ENCODE peak calls at places on chromosomes 4 and X, in eight cellular contexts. One of them, this sample, is unnamed.

GRCh38 chr4:159023741-159024140 is 79.1 kb upstream of the RAPGEF2 start:
- DNase-seq in nephron progenitor cell: no peak
- DNase-seq in natural killer cell treated with Interleukin-12 subunit alpha and Interleukin-12 subunit beta and Interleukin-15 and Interleukin-18, amount 100 ng/mL, for 72 hours: no peak
- DNase-seq in T-helper 2 cell: no peak
- DNase-seq in NCI-H2081: no peak
- DNase-seq in activated naive CD4-positive, alpha-beta T cell treated with anti-CD3 and anti-CD28 coated beads, Interleukin-2, amount 10 ng/mL, durations not matched to agents 7 days and 5 days: no peak
- DNase-seq in T-helper 1 cell: no peak
- DNase-seq in amygdala: no peak
- DNase-seq in this sample: no peak

GRCh38 chr4:188976644-188977115 is 837.4 kb downstream of the TRIML1 start:
- DNase-seq in NCI-H2081: peak
- DNase-seq in activated naive CD4-positive, alpha-beta T cell treated with anti-CD3 and anti-CD28 coated beads, Interleukin-2, amount 10 ng/mL, durations not matched to agents 7 days and 5 days: no peak
- DNase-seq in natural killer cell treated with Interleukin-12 subunit alpha and Interleukin-12 subunit beta and Interleukin-15 and Interleukin-18, amount 100 ng/mL, for 72 hours: no peak
- DNase-seq in nephron progenitor cell: peak
- DNase-seq in T-helper 1 cell: no peak
- DNase-seq in T-helper 2 cell: no peak
- DNase-seq in amygdala: no peak
- DNase-seq in this sample: peak

GRCh38 chr4:148648599-148648998 is 206.4 kb upstream of the NR3C2 start:
- DNase-seq in activated naive CD4-positive, alpha-beta T cell treated with anti-CD3 and anti-CD28 coated beads, Interleukin-2, amount 10 ng/mL, durations not matched to agents 7 days and 5 days: no peak
- DNase-seq in nephron progenitor cell: peak
- DNase-seq in T-helper 2 cell: no peak
- DNase-seq in NCI-H2081: no peak
- DNase-seq in amygdala: no peak
- DNase-seq in natural killer cell treated with Interleukin-12 subunit alpha and Interleukin-12 subunit beta and Interleukin-15 and Interleukin-18, amount 100 ng/mL, for 72 hours: no peak
- DNase-seq in T-helper 1 cell: no peak
- DNase-seq in this sample: no peak

GRCh38 chr4:3262208-3263052 is 13.5 kb downstream of the MSANTD1 start:
- DNase-seq in amygdala: no peak
- DNase-seq in T-helper 1 cell: no peak
- DNase-seq in NCI-H2081: no peak
- DNase-seq in activated naive CD4-positive, alpha-beta T cell treated with anti-CD3 and anti-CD28 coated beads, Interleukin-2, amount 10 ng/mL, durations not matched to agents 7 days and 5 days: peak
- DNase-seq in natural killer cell treated with Interleukin-12 subunit alpha and Interleukin-12 subunit beta and Interleukin-15 and Interleukin-18, amount 100 ng/mL, for 72 hours: no peak
- DNase-seq in nephron progenitor cell: no peak
- DNase-seq in T-helper 2 cell: no peak
- DNase-seq in this sample: no peak

GRCh38 chrX:53265771-53266170 is 15.6 kb downstream of the IQSEC2 start:
- DNase-seq in T-helper 1 cell: no peak
- DNase-seq in NCI-H2081: no peak
- DNase-seq in T-helper 2 cell: no peak
- DNase-seq in natural killer cell treated with Interleukin-12 subunit alpha and Interleukin-12 subunit beta and Interleukin-15 and Interleukin-18, amount 100 ng/mL, for 72 hours: no peak
- DNase-seq in activated naive CD4-positive, alpha-beta T cell treated with anti-CD3 and anti-CD28 coated beads, Interleukin-2, amount 10 ng/mL, durations not matched to agents 7 days and 5 days: no peak
- DNase-seq in nephron progenitor cell: no peak
- DNase-seq in amygdala: no peak
- DNase-seq in this sample: peak

GRCh38 chr4:89055157-89056080 is 1.6 kb downstream of the FAM13A start:
- DNase-seq in natural killer cell treated with Interleukin-12 subunit alpha and Interleukin-12 subunit beta and Interleukin-15 and Interleukin-18, amount 100 ng/mL, for 72 hours: no peak
- DNase-seq in nephron progenitor cell: no peak
- DNase-seq in T-helper 2 cell: no peak
- DNase-seq in NCI-H2081: no peak
- DNase-seq in activated naive CD4-positive, alpha-beta T cell treated with anti-CD3 and anti-CD28 coated beads, Interleukin-2, amount 10 ng/mL, durations not matched to agents 7 days and 5 days: no peak
- DNase-seq in T-helper 1 cell: no peak
- DNase-seq in amygdala: no peak
- DNase-seq in this sample: no peak

GRCh38 chr4:110533940-110534339 is 58.0 kb downstream of the ENPEP start:
- DNase-seq in amygdala: no peak
- DNase-seq in T-helper 2 cell: no peak
- DNase-seq in NCI-H2081: no peak
- DNase-seq in activated naive CD4-positive, alpha-beta T cell treated with anti-CD3 and anti-CD28 coated beads, Interleukin-2, amount 10 ng/mL, durations not matched to agents 7 days and 5 days: no peak
- DNase-seq in nephron progenitor cell: no peak
- DNase-seq in natural killer cell treated with Interleukin-12 subunit alpha and Interleukin-12 subunit beta and Interleukin-15 and Interleukin-18, amount 100 ng/mL, for 72 hours: no peak
- DNase-seq in T-helper 1 cell: no peak
- DNase-seq in this sample: peak

GRCh38 chr4:167435786-167436185 is 201.5 kb upstream of the SPOCK3 start:
- DNase-seq in activated naive CD4-positive, alpha-beta T cell treated with anti-CD3 and anti-CD28 coated beads, Interleukin-2, amount 10 ng/mL, durations not matched to agents 7 days and 5 days: no peak
- DNase-seq in T-helper 2 cell: no peak
- DNase-seq in T-helper 1 cell: no peak
- DNase-seq in nephron progenitor cell: no peak
- DNase-seq in amygdala: no peak
- DNase-seq in NCI-H2081: no peak
- DNase-seq in natural killer cell treated with Interleukin-12 subunit alpha and Interleukin-12 subunit beta and Interleukin-15 and Interleukin-18, amount 100 ng/mL, for 72 hours: no peak
- DNase-seq in this sample: no peak

GRCh38 chrX:13965531-13965930 is 64.2 kb downstream of the GEMIN8 start:
- DNase-seq in amygdala: peak
- DNase-seq in T-helper 1 cell: no peak
- DNase-seq in NCI-H2081: no peak
- DNase-seq in nephron progenitor cell: no peak
- DNase-seq in activated naive CD4-positive, alpha-beta T cell treated with anti-CD3 and anti-CD28 coated beads, Interleukin-2, amount 10 ng/mL, durations not matched to agents 7 days and 5 days: no peak
- DNase-seq in T-helper 2 cell: no peak
- DNase-seq in natural killer cell treated with Interleukin-12 subunit alpha and Interleukin-12 subunit beta and Interleukin-15 and Interleukin-18, amount 100 ng/mL, for 72 hours: no peak
- DNase-seq in this sample: no peak

GRCh38 chr4:88285235-88285505 is 809 bp upstream of the PPM1K start:
- DNase-seq in amygdala: no peak
- DNase-seq in T-helper 1 cell: no peak
- DNase-seq in nephron progenitor cell: no peak
- DNase-seq in activated naive CD4-positive, alpha-beta T cell treated with anti-CD3 and anti-CD28 coated beads, Interleukin-2, amount 10 ng/mL, durations not matched to agents 7 days and 5 days: no peak
- DNase-seq in natural killer cell treated with Interleukin-12 subunit alpha and Interleukin-12 subunit beta and Interleukin-15 and Interleukin-18, amount 100 ng/mL, for 72 hours: no peak
- DNase-seq in T-helper 2 cell: no peak
- DNase-seq in NCI-H2081: no peak
- DNase-seq in this sample: no peak

GRCh38 chrX:28876901-28877300 is 289.7 kb downstream of the IL1RAPL1 start:
- DNase-seq in natural killer cell treated with Interleukin-12 subunit alpha and Interleukin-12 subunit beta and Interleukin-15 and Interleukin-18, amount 100 ng/mL, for 72 hours: no peak
- DNase-seq in T-helper 2 cell: no peak
- DNase-seq in amygdala: no peak
- DNase-seq in NCI-H2081: no peak
- DNase-seq in activated naive CD4-positive, alpha-beta T cell treated with anti-CD3 and anti-CD28 coated beads, Interleukin-2, amount 10 ng/mL, durations not matched to agents 7 days and 5 days: no peak
- DNase-seq in T-helper 1 cell: no peak
- DNase-seq in nephron progenitor cell: no peak
- DNase-seq in this sample: no peak

GRCh38 chr4:84467601-84468000 is 31.5 kb downstream of the NKX6-1 start:
- DNase-seq in natural killer cell treated with Interleukin-12 subunit alpha and Interleukin-12 subunit beta and Interleukin-15 and Interleukin-18, amount 100 ng/mL, for 72 hours: no peak
- DNase-seq in amygdala: no peak
- DNase-seq in nephron progenitor cell: no peak
- DNase-seq in T-helper 1 cell: no peak
- DNase-seq in T-helper 2 cell: no peak
- DNase-seq in NCI-H2081: no peak
- DNase-seq in activated naive CD4-positive, alpha-beta T cell treated with anti-CD3 and anti-CD28 coated beads, Interleukin-2, amount 10 ng/mL, durations not matched to agents 7 days and 5 days: no peak
- DNase-seq in this sample: no peak

GRCh38 chrX:124098089-124098488 is 136.6 kb downstream of the STAG2 start:
- DNase-seq in T-helper 1 cell: no peak
- DNase-seq in natural killer cell treated with Interleukin-12 subunit alpha and Interleukin-12 subunit beta and Interleukin-15 and Interleukin-18, amount 100 ng/mL, for 72 hours: no peak
- DNase-seq in NCI-H2081: peak
- DNase-seq in activated naive CD4-positive, alpha-beta T cell treated with anti-CD3 and anti-CD28 coated beads, Interleukin-2, amount 10 ng/mL, durations not matched to agents 7 days and 5 days: no peak
- DNase-seq in T-helper 2 cell: no peak
- DNase-seq in nephron progenitor cell: no peak
- DNase-seq in amygdala: no peak
- DNase-seq in this sample: peak

GRCh38 chr4:56658410-56659003 is 22.6 kb downstream of the HOPX start:
- DNase-seq in natural killer cell treated with Interleukin-12 subunit alpha and Interleukin-12 subunit beta and Interleukin-15 and Interleukin-18, amount 100 ng/mL, for 72 hours: no peak
- DNase-seq in nephron progenitor cell: no peak
- DNase-seq in amygdala: no peak
- DNase-seq in activated naive CD4-positive, alpha-beta T cell treated with anti-CD3 and anti-CD28 coated beads, Interleukin-2, amount 10 ng/mL, durations not matched to agents 7 days and 5 days: no peak
- DNase-seq in NCI-H2081: no peak
- DNase-seq in T-helper 1 cell: no peak
- DNase-seq in T-helper 2 cell: no peak
- DNase-seq in this sample: peak

GRCh38 chr4:149768477-149768876 is 47.2 kb downstream of the IQCM start:
- DNase-seq in activated naive CD4-positive, alpha-beta T cell treated with anti-CD3 and anti-CD28 coated beads, Interleukin-2, amount 10 ng/mL, durations not matched to agents 7 days and 5 days: no peak
- DNase-seq in NCI-H2081: no peak
- DNase-seq in T-helper 1 cell: no peak
- DNase-seq in amygdala: no peak
- DNase-seq in T-helper 2 cell: no peak
- DNase-seq in natural killer cell treated with Interleukin-12 subunit alpha and Interleukin-12 subunit beta and Interleukin-15 and Interleukin-18, amount 100 ng/mL, for 72 hours: no peak
- DNase-seq in nephron progenitor cell: no peak
- DNase-seq in this sample: no peak

GRCh38 chrX:54447461-54447860 is 7.3 kb downstream of the TSR2 start:
- DNase-seq in amygdala: no peak
- DNase-seq in T-helper 2 cell: no peak
- DNase-seq in T-helper 1 cell: no peak
- DNase-seq in natural killer cell treated with Interleukin-12 subunit alpha and Interleukin-12 subunit beta and Interleukin-15 and Interleukin-18, amount 100 ng/mL, for 72 hours: no peak
- DNase-seq in activated naive CD4-positive, alpha-beta T cell treated with anti-CD3 and anti-CD28 coated beads, Interleukin-2, amount 10 ng/mL, durations not matched to agents 7 days and 5 days: no peak
- DNase-seq in nephron progenitor cell: no peak
- DNase-seq in NCI-H2081: no peak
- DNase-seq in this sample: peak

GRCh38 chr4:6999172-7000086 is 43.7 kb upstream of the TADA2B start:
- DNase-seq in activated naive CD4-positive, alpha-beta T cell treated with anti-CD3 and anti-CD28 coated beads, Interleukin-2, amount 10 ng/mL, durations not matched to agents 7 days and 5 days: peak
- DNase-seq in nephron progenitor cell: no peak
- DNase-seq in T-helper 2 cell: no peak
- DNase-seq in natural killer cell treated with Interleukin-12 subunit alpha and Interleukin-12 subunit beta and Interleukin-15 and Interleukin-18, amount 100 ng/mL, for 72 hours: no peak
- DNase-seq in T-helper 1 cell: no peak
- DNase-seq in amygdala: no peak
- DNase-seq in NCI-H2081: no peak
- DNase-seq in this sample: no peak

GRCh38 chr4:77263247-77263646 is 106.2 kb downstream of the CCNG2 start:
- DNase-seq in activated naive CD4-positive, alpha-beta T cell treated with anti-CD3 and anti-CD28 coated beads, Interleukin-2, amount 10 ng/mL, durations not matched to agents 7 days and 5 days: no peak
- DNase-seq in NCI-H2081: no peak
- DNase-seq in T-helper 1 cell: no peak
- DNase-seq in T-helper 2 cell: no peak
- DNase-seq in amygdala: no peak
- DNase-seq in natural killer cell treated with Interleukin-12 subunit alpha and Interleukin-12 subunit beta and Interleukin-15 and Interleukin-18, amount 100 ng/mL, for 72 hours: no peak
- DNase-seq in nephron progenitor cell: no peak
- DNase-seq in this sample: peak

GRCh38 chrX:149511081-149511480 is 6.0 kb upstream of the IDS start:
- DNase-seq in activated naive CD4-positive, alpha-beta T cell treated with anti-CD3 and anti-CD28 coated beads, Interleukin-2, amount 10 ng/mL, durations not matched to agents 7 days and 5 days: no peak
- DNase-seq in nephron progenitor cell: no peak
- DNase-seq in amygdala: no peak
- DNase-seq in NCI-H2081: no peak
- DNase-seq in T-helper 1 cell: no peak
- DNase-seq in T-helper 2 cell: no peak
- DNase-seq in natural killer cell treated with Interleukin-12 subunit alpha and Interleukin-12 subunit beta and Interleukin-15 and Interleukin-18, amount 100 ng/mL, for 72 hours: no peak
- DNase-seq in this sample: peak

GRCh38 chr4:61003301-61003700 is 196.8 kb upstream of the ADGRL3 start:
- DNase-seq in T-helper 1 cell: no peak
- DNase-seq in NCI-H2081: no peak
- DNase-seq in T-helper 2 cell: no peak
- DNase-seq in amygdala: no peak
- DNase-seq in natural killer cell treated with Interleukin-12 subunit alpha and Interleukin-12 subunit beta and Interleukin-15 and Interleukin-18, amount 100 ng/mL, for 72 hours: no peak
- DNase-seq in nephron progenitor cell: no peak
- DNase-seq in activated naive CD4-positive, alpha-beta T cell treated with anti-CD3 and anti-CD28 coated beads, Interleukin-2, amount 10 ng/mL, durations not matched to agents 7 days and 5 days: no peak
- DNase-seq in this sample: no peak

GRCh38 chrX:147476008-147476407 is 435.7 kb upstream of the FMR1 start:
- DNase-seq in NCI-H2081: no peak
- DNase-seq in T-helper 1 cell: no peak
- DNase-seq in amygdala: no peak
- DNase-seq in activated naive CD4-positive, alpha-beta T cell treated with anti-CD3 and anti-CD28 coated beads, Interleukin-2, amount 10 ng/mL, durations not matched to agents 7 days and 5 days: peak
- DNase-seq in T-helper 2 cell: no peak
- DNase-seq in natural killer cell treated with Interleukin-12 subunit alpha and Interleukin-12 subunit beta and Interleukin-15 and Interleukin-18, amount 100 ng/mL, for 72 hours: no peak
- DNase-seq in nephron progenitor cell: peak
- DNase-seq in this sample: peak